ENCODE peak calls at places on chromosomes 5 and 9, in four cellular contexts. X, N, B and M are unnamed samples.

GRCh38 chr9:122145462-122145861 is 14.1 kb downstream of the NDUFA8 start:
- DNase-seq in N (no peak), B (no peak), X (no peak), M (no peak)

GRCh38 chr5:177432143-177432904 is 5.8 kb downstream of the GRK6 start:
- DNase-seq in N (no peak), X (no peak), B (no peak), M (no peak)

GRCh38 chr5:72093231-72093630 is 14.0 kb upstream of the MAP1B start:
- DNase-seq in B (no peak), X (no peak), N (no peak), M (no peak)

GRCh38 chr5:171999877-172000276 is 6.6 kb downstream of the FBXW11 start:
- DNase-seq in N (peak), X (no peak), B (no peak), M (no peak)

GRCh38 chr5:125575561-125576504 is 829.4 kb upstream of the ZNF608 start:
- DNase-seq in B (no peak), X (peak), N (no peak), M (peak)

GRCh38 chr9:132548971-132549649 is 33.3 kb upstream of the BARHL1 start:
- DNase-seq in B (no peak), N (no peak), X (peak), M (no peak)

GRCh38 chr5:61640631-61641030 is 308.6 kb downstream of the ZSWIM6 start:
- DNase-seq in B (no peak), N (no peak), X (no peak), M (no peak)

GRCh38 chr5:173622639-173623038 is 6.2 kb upstream of the BOD1 start:
- DNase-seq in X (no peak), N (no peak), B (no peak), M (no peak)

GRCh38 chr5:31854625-31855526 is 215.9 kb downstream of the PDZD2 start:
- DNase-seq in B (no peak), N (peak), X (peak), M (peak)

GRCh38 chr9:15416880-15417279 is 5.8 kb upstream of the SNAPC3 start:
- DNase-seq in B (no peak), X (peak), N (peak), M (peak)

GRCh38 chr9:6383551-6384225 is 29.3 kb upstream of the UHRF2 start:
- DNase-seq in X (no peak), B (peak), N (no peak), M (no peak)

GRCh38 chr9:89679006-89679395 is 74.2 kb downstream of the GADD45G start:
- DNase-seq in N (no peak), B (no peak), X (no peak), M (no peak)

GRCh38 chr5:147036691-147037245 is 158.2 kb upstream of the PPP2R2B start:
- DNase-seq in X (no peak), N (no peak), B (no peak), M (no peak)

GRCh38 chr5:140555747-140556312 is 1.4 kb downstream of the SRA1 start:
- DNase-seq in X (no peak), N (no peak), B (no peak), M (no peak)

GRCh38 chr5:64794053-64794770 is 25.5 kb downstream of the CWC27 start:
- DNase-seq in N (no peak), X (peak), B (no peak), M (no peak)

GRCh38 chr9:33466565-33467495 is 6.9 kb downstream of the NOL6 start:
- DNase-seq in B (no peak), N (peak), X (peak), M (peak)

GRCh38 chr9:80881946-80882345 is 807.4 kb downstream of the TLE1 start:
- DNase-seq in B (no peak), N (no peak), X (peak), M (no peak)

GRCh38 chr9:106179181-106179580 is 484.8 kb downstream of the TMEM38B start:
- DNase-seq in B (no peak), N (no peak), X (no peak), M (no peak)

GRCh38 chr5:15645376-15645775 is 145.4 kb downstream of the FBXL7 start:
- DNase-seq in N (no peak), B (no peak), X (no peak), M (no peak)

GRCh38 chr5:174828786-174829510 is 104.6 kb downstream of the MSX2 start:
- DNase-seq in X (peak), B (peak), N (no peak), M (no peak)

GRCh38 chr5:104540448-104540847 is 977.9 kb upstream of the NUDT12 start:
- DNase-seq in X (peak), N (no peak), B (no peak), M (no peak)

GRCh38 chr9:134851015-134851414 is 29.6 kb upstream of the FCN2 start:
- DNase-seq in B (no peak), N (no peak), X (no peak), M (no peak)